ENCODE peak calls at places on chromosomes 11 and 22, in ten cellular contexts. One of them, this sample, is unnamed.

GRCh38 chr11:111540921-111541208 is 345 bp downstream of the LAYN start:
- DNase-seq in neural crest cell: no peak
- DNase-seq in fibroblast of pulmonary artery: no peak
- DNase-seq in hepatocyte: no peak
- DNase-seq in EL: no peak
- DNase-seq in HFFc6: no peak
- DNase-seq in GM04504: no peak
- DNase-seq in fibroblast of mammary gland: no peak
- DNase-seq in naive thymus-derived CD8-positive, alpha-beta T cell: no peak
- DNase-seq in WTC11: no peak
- DNase-seq in this sample: no peak

GRCh38 chr22:45590262-45590661 is 81.4 kb upstream of the ATXN10 start:
- DNase-seq in neural crest cell: no peak
- DNase-seq in fibroblast of pulmonary artery: no peak
- DNase-seq in naive thymus-derived CD8-positive, alpha-beta T cell: no peak
- DNase-seq in HFFc6: no peak
- DNase-seq in WTC11: no peak
- DNase-seq in fibroblast of mammary gland: no peak
- DNase-seq in GM04504: no peak
- DNase-seq in hepatocyte: no peak
- DNase-seq in EL: no peak
- DNase-seq in this sample: no peak

GRCh38 chr22:48709453-48709852 is 1118.2 kb downstream of the BRD1 start:
- DNase-seq in hepatocyte: no peak
- DNase-seq in WTC11: no peak
- DNase-seq in GM04504: no peak
- DNase-seq in EL: no peak
- DNase-seq in fibroblast of pulmonary artery: no peak
- DNase-seq in HFFc6: no peak
- DNase-seq in fibroblast of mammary gland: no peak
- DNase-seq in neural crest cell: no peak
- DNase-seq in naive thymus-derived CD8-positive, alpha-beta T cell: no peak
- DNase-seq in this sample: no peak

GRCh38 chr11:17851697-17852096 is 117.1 kb downstream of the KCNC1 start:
- DNase-seq in WTC11: no peak
- DNase-seq in fibroblast of pulmonary artery: no peak
- DNase-seq in hepatocyte: no peak
- DNase-seq in GM04504: no peak
- DNase-seq in HFFc6: no peak
- DNase-seq in naive thymus-derived CD8-positive, alpha-beta T cell: no peak
- DNase-seq in fibroblast of mammary gland: no peak
- DNase-seq in neural crest cell: no peak
- DNase-seq in EL: no peak
- DNase-seq in this sample: no peak

GRCh38 chr11:44275961-44276550 is 33.9 kb downstream of the ALX4 start:
- DNase-seq in hepatocyte: no peak
- DNase-seq in HFFc6: no peak
- DNase-seq in WTC11: no peak
- DNase-seq in fibroblast of pulmonary artery: no peak
- DNase-seq in neural crest cell: no peak
- DNase-seq in GM04504: no peak
- DNase-seq in fibroblast of mammary gland: no peak
- DNase-seq in naive thymus-derived CD8-positive, alpha-beta T cell: no peak
- DNase-seq in EL: no peak
- DNase-seq in this sample: no peak

GRCh38 chr11:69348414-69349235 is 54.7 kb downstream of the MYEOV start:
- DNase-seq in HFFc6: no peak
- DNase-seq in GM04504: no peak
- DNase-seq in naive thymus-derived CD8-positive, alpha-beta T cell: no peak
- DNase-seq in fibroblast of mammary gland: no peak
- DNase-seq in hepatocyte: no peak
- DNase-seq in WTC11: no peak
- DNase-seq in EL: no peak
- DNase-seq in neural crest cell: no peak
- DNase-seq in fibroblast of pulmonary artery: no peak
- DNase-seq in this sample: no peak

GRCh38 chr11:1060885-1061616 is 13.6 kb upstream of the MUC2 start:
- DNase-seq in neural crest cell: no peak
- DNase-seq in GM04504: peak; percentile 69
- DNase-seq in fibroblast of pulmonary artery: peak; percentile 71
- DNase-seq in HFFc6: peak; percentile 70
- DNase-seq in fibroblast of mammary gland: peak; percentile 30
- DNase-seq in WTC11: no peak
- DNase-seq in naive thymus-derived CD8-positive, alpha-beta T cell: no peak
- DNase-seq in EL: peak; percentile 95
- DNase-seq in hepatocyte: peak; percentile 81
- DNase-seq in this sample: peak; percentile 56

GRCh38 chr11:134207538-134208239 is 16.1 kb downstream of the NCAPD3 start:
- DNase-seq in neural crest cell: peak; percentile 57
- DNase-seq in GM04504: no peak
- DNase-seq in hepatocyte: peak; percentile 31
- DNase-seq in HFFc6: peak; percentile 6
- DNase-seq in WTC11: peak; percentile 65
- DNase-seq in naive thymus-derived CD8-positive, alpha-beta T cell: peak; percentile 54
- DNase-seq in EL: peak; percentile 18
- DNase-seq in fibroblast of pulmonary artery: peak; percentile 36
- DNase-seq in fibroblast of mammary gland: peak; percentile 24
- DNase-seq in this sample: no peak

GRCh38 chr11:123195182-123196059 is at the start of gene CLMP:
- DNase-seq in GM04504: no peak
- DNase-seq in fibroblast of mammary gland: peak; percentile 83
- DNase-seq in naive thymus-derived CD8-positive, alpha-beta T cell: no peak
- DNase-seq in EL: peak; percentile 72
- DNase-seq in WTC11: peak; percentile 79
- DNase-seq in fibroblast of pulmonary artery: peak; percentile 70
- DNase-seq in HFFc6: peak; percentile 39
- DNase-seq in neural crest cell: no peak
- DNase-seq in hepatocyte: peak; percentile 81
- DNase-seq in this sample: peak; percentile 82

GRCh38 chr11:34335331-34335730 is 22.5 kb downstream of the ABTB2 start:
- DNase-seq in hepatocyte: no peak
- DNase-seq in fibroblast of pulmonary artery: no peak
- DNase-seq in fibroblast of mammary gland: no peak
- DNase-seq in EL: no peak
- DNase-seq in GM04504: no peak
- DNase-seq in neural crest cell: no peak
- DNase-seq in naive thymus-derived CD8-positive, alpha-beta T cell: no peak
- DNase-seq in WTC11: no peak
- DNase-seq in HFFc6: no peak
- DNase-seq in this sample: no peak

GRCh38 chr11:35933572-35933925 is 10.3 kb upstream of the LDLRAD3 start:
- DNase-seq in fibroblast of mammary gland: peak; percentile 30
- DNase-seq in EL: no peak
- DNase-seq in neural crest cell: no peak
- DNase-seq in hepatocyte: no peak
- DNase-seq in GM04504: no peak
- DNase-seq in HFFc6: no peak
- DNase-seq in WTC11: no peak
- DNase-seq in fibroblast of pulmonary artery: no peak
- DNase-seq in naive thymus-derived CD8-positive, alpha-beta T cell: no peak
- DNase-seq in this sample: no peak

GRCh38 chr22:30305519-30305905 is 16.2 kb upstream of the CASTOR1 start:
- DNase-seq in HFFc6: no peak
- DNase-seq in fibroblast of pulmonary artery: peak; percentile 55
- DNase-seq in naive thymus-derived CD8-positive, alpha-beta T cell: peak; percentile 46
- DNase-seq in neural crest cell: no peak
- DNase-seq in GM04504: no peak
- DNase-seq in hepatocyte: no peak
- DNase-seq in EL: no peak
- DNase-seq in WTC11: no peak
- DNase-seq in fibroblast of mammary gland: peak; percentile 42
- DNase-seq in this sample: no peak

GRCh38 chr11:6481924-6482275 is 599 bp downstream of the TIMM10B start:
- DNase-seq in fibroblast of pulmonary artery: peak; percentile 12
- DNase-seq in HFFc6: no peak
- DNase-seq in GM04504: no peak
- DNase-seq in neural crest cell: no peak
- DNase-seq in WTC11: no peak
- DNase-seq in naive thymus-derived CD8-positive, alpha-beta T cell: no peak
- DNase-seq in EL: peak; percentile 13
- DNase-seq in fibroblast of mammary gland: no peak
- DNase-seq in hepatocyte: no peak
- DNase-seq in this sample: no peak

GRCh38 chr11:68253682-68254081 is 18.1 kb downstream of the C11orf24 start:
- DNase-seq in hepatocyte: no peak
- DNase-seq in EL: no peak
- DNase-seq in WTC11: no peak
- DNase-seq in GM04504: no peak
- DNase-seq in HFFc6: no peak
- DNase-seq in fibroblast of pulmonary artery: no peak
- DNase-seq in neural crest cell: no peak
- DNase-seq in naive thymus-derived CD8-positive, alpha-beta T cell: no peak
- DNase-seq in fibroblast of mammary gland: no peak
- DNase-seq in this sample: no peak

GRCh38 chr11:43874738-43875137 is 5.9 kb upstream of the ALKBH3 start:
- DNase-seq in fibroblast of pulmonary artery: no peak
- DNase-seq in neural crest cell: no peak
- DNase-seq in GM04504: no peak
- DNase-seq in naive thymus-derived CD8-positive, alpha-beta T cell: no peak
- DNase-seq in WTC11: no peak
- DNase-seq in hepatocyte: no peak
- DNase-seq in HFFc6: no peak
- DNase-seq in EL: no peak
- DNase-seq in fibroblast of mammary gland: no peak
- DNase-seq in this sample: no peak

GRCh38 chr11:96194571-96194970 is 148.4 kb downstream of the MAML2 start:
- DNase-seq in WTC11: no peak
- DNase-seq in EL: no peak
- DNase-seq in fibroblast of mammary gland: no peak
- DNase-seq in hepatocyte: no peak
- DNase-seq in GM04504: no peak
- DNase-seq in HFFc6: no peak
- DNase-seq in naive thymus-derived CD8-positive, alpha-beta T cell: no peak
- DNase-seq in neural crest cell: no peak
- DNase-seq in fibroblast of pulmonary artery: no peak
- DNase-seq in this sample: no peak

GRCh38 chr11:126029237-126029636 is 33.4 kb downstream of the CDON start:
- DNase-seq in fibroblast of pulmonary artery: no peak
- DNase-seq in naive thymus-derived CD8-positive, alpha-beta T cell: no peak
- DNase-seq in GM04504: no peak
- DNase-seq in neural crest cell: no peak
- DNase-seq in hepatocyte: no peak
- DNase-seq in HFFc6: no peak
- DNase-seq in WTC11: no peak
- DNase-seq in EL: no peak
- DNase-seq in fibroblast of mammary gland: no peak
- DNase-seq in this sample: no peak

GRCh38 chr22:31084811-31085492 is 3.8 kb downstream of the SMTN start:
- DNase-seq in WTC11: peak; percentile 86
- DNase-seq in neural crest cell: peak; percentile 85
- DNase-seq in hepatocyte: peak; percentile 93
- DNase-seq in EL: peak; percentile 84
- DNase-seq in naive thymus-derived CD8-positive, alpha-beta T cell: peak; percentile 78
- DNase-seq in fibroblast of pulmonary artery: peak; percentile 84
- DNase-seq in fibroblast of mammary gland: peak; percentile 66
- DNase-seq in HFFc6: peak; percentile 71
- DNase-seq in GM04504: peak; percentile 52
- DNase-seq in this sample: peak; percentile 75

GRCh38 chr11:115916596-115916995 is 412.4 kb upstream of the CADM1 start:
- DNase-seq in EL: no peak
- DNase-seq in fibroblast of mammary gland: no peak
- DNase-seq in WTC11: no peak
- DNase-seq in fibroblast of pulmonary artery: no peak
- DNase-seq in naive thymus-derived CD8-positive, alpha-beta T cell: no peak
- DNase-seq in hepatocyte: no peak
- DNase-seq in GM04504: no peak
- DNase-seq in neural crest cell: no peak
- DNase-seq in HFFc6: no peak
- DNase-seq in this sample: no peak

GRCh38 chr22:44775862-44776261 is 23.5 kb downstream of the ARHGAP8 start:
- DNase-seq in hepatocyte: no peak
- DNase-seq in WTC11: no peak
- DNase-seq in fibroblast of mammary gland: no peak
- DNase-seq in fibroblast of pulmonary artery: no peak
- DNase-seq in naive thymus-derived CD8-positive, alpha-beta T cell: no peak
- DNase-seq in neural crest cell: no peak
- DNase-seq in HFFc6: no peak
- DNase-seq in EL: no peak
- DNase-seq in GM04504: no peak
- DNase-seq in this sample: no peak